ENCODE peak calls at places on chromosome 10, in eight cellular contexts. G is fibroblast of the aortic adventitia; A is NK-92 treated with Interleukin-12 subunit alpha and Interleukin-12 subunit beta, amount 100 ng/mL, for 24 hours; F is astrocyte of the cerebellum; C is neural crest cell; T is neuronal stem cell; U is activated CD4-positive, alpha-beta T cell treated with anti-CD3 and anti-CD28 coated beads, Interleukin-2, amount 50 U/mL, for 24 hours; E is stimulated activated CD8-positive, alpha-beta memory T cell treated with anti-CD3 and anti-CD28 coated beads, Interleukin-4, amount 100 ng/mL, for 1 hour. I is an unnamed sample.

GRCh38 chr10:29603516-29603915 is 31.3 kb downstream of the SVIL start:
- DNase-seq in G (no peak), A (no peak), F (no peak), C (no peak), T (no peak), U (no peak), E (no peak), I (no peak)

GRCh38 chr10:28674782-28675181 is 2.5 kb upstream of the BAMBI start:
- DNase-seq in G (no peak), A (no peak), F (no peak), C (no peak), T (no peak), U (no peak), E (no peak), I (no peak)

GRCh38 chr10:30378607-30379006 is 29.5 kb upstream of the MTPAP start:
- DNase-seq in G (peak; percentile 3), A (no peak), F (no peak), C (no peak), T (no peak), U (no peak), E (no peak), I (peak; percentile 33)

GRCh38 chr10:122019414-122019975 is 30.5 kb downstream of the TACC2 start:
- DNase-seq in G (no peak), A (no peak), F (no peak), C (no peak), T (peak; percentile 54), U (no peak), E (no peak), I (peak; percentile 29)

GRCh38 chr10:52879651-52880050 is 107.1 kb upstream of the MBL2 start:
- DNase-seq in G (no peak), A (no peak), F (no peak), C (no peak), T (no peak), U (no peak), E (no peak), I (no peak)

GRCh38 chr10:128633864-128634541 is 507.8 kb upstream of the MKI67 start:
- DNase-seq in G (no peak), A (no peak), F (peak; percentile 18), C (no peak), T (no peak), U (no peak), E (no peak), I (no peak)

GRCh38 chr10:30437039-30437781 is 3.2 kb downstream of the MAP3K8 start:
- DNase-seq in G (peak; percentile 84), A (no peak), F (no peak), C (no peak), T (no peak), U (no peak), E (no peak), I (no peak)

GRCh38 chr10:86673216-86673826 is 5.0 kb downstream of the LDB3 start:
- DNase-seq in G (no peak), A (no peak), F (no peak), C (no peak), T (no peak), U (no peak), E (no peak), I (no peak)

GRCh38 chr10:47042815-47043750 is 131.9 kb downstream of the PTPN20 start:
- DNase-seq in G (no peak), A (no peak), F (no peak), C (no peak), T (no peak), U (no peak), E (no peak), I (no peak)

GRCh38 chr10:89615824-89616223 is 29.2 kb downstream of the PANK1 start:
- DNase-seq in G (peak; percentile 23), A (no peak), F (peak; percentile 2), C (no peak), T (no peak), U (no peak), E (no peak), I (no peak)

GRCh38 chr10:119080521-119081259 is at the start of gene EIF3A:
- DNase-seq in G (peak; percentile 89), A (peak; percentile 85), F (peak; percentile 68), C (peak; percentile 89), T (peak; percentile 89), U (peak; percentile 84), E (peak; percentile 82), I (peak; percentile 90)

GRCh38 chr10:132787253-132788179 is 1.6 kb upstream of the NKX6-2 start:
- DNase-seq in G (no peak), A (no peak), F (no peak), C (no peak), T (peak; percentile 32), U (no peak), E (no peak), I (peak; percentile 73)

GRCh38 chr10:120961720-120962259 is 110.6 kb downstream of the WDR11 start:
- DNase-seq in G (no peak), A (no peak), F (no peak), C (no peak), T (no peak), U (no peak), E (no peak), I (no peak)

GRCh38 chr10:98357208-98357836 is 57.7 kb downstream of the PYROXD2 start:
- DNase-seq in G (peak; percentile 94), A (no peak), F (peak; percentile 37), C (no peak), T (no peak), U (no peak), E (no peak), I (no peak)